ENCODE peak calls at places on chromosome 12, in six cellular contexts. O, Q, F, B, E and H are unnamed samples.

GRCh38 chr12:111310076-111310870 is 58.6 kb downstream of the PHETA1 start:
- DNase-seq in E (no peak), Q (no peak), B (no peak), F (no peak), O (no peak), H (no peak)

GRCh38 chr12:6735448-6736191 is 11.8 kb downstream of the COPS7A start:
- DNase-seq in O (peak; percentile 73), F (peak; percentile 75), Q (peak; percentile 75), E (peak; percentile 58), B (peak; percentile 77), H (peak; percentile 61)

GRCh38 chr12:77925536-77926108 is 94.9 kb downstream of the NAV3 start:
- DNase-seq in F (peak; percentile 85), E (peak; percentile 92), B (peak; percentile 96), Q (peak; percentile 99), O (peak; percentile 46), H (peak; percentile 43)

GRCh38 chr12:14072952-14073351 is 91.5 kb upstream of the GRIN2B start:
- DNase-seq in B (no peak), Q (no peak), E (no peak), F (no peak), O (no peak), H (no peak)

GRCh38 chr12:67444542-67444941 is 175.4 kb downstream of the CAND1 start:
- DNase-seq in E (no peak), O (no peak), F (no peak), B (no peak), Q (no peak), H (no peak)

GRCh38 chr12:57700317-57700716 is 6.4 kb downstream of the OS9 start:
- DNase-seq in B (no peak), Q (no peak), O (no peak), F (no peak), E (no peak), H (no peak)

GRCh38 chr12:66647034-66647691 is 31.7 kb downstream of the GRIP1 start:
- DNase-seq in F (no peak), E (peak; percentile 89), O (no peak), B (peak; percentile 96), Q (peak; percentile 91), H (no peak)

GRCh38 chr12:113049976-113050742 is 6.4 kb upstream of the DTX1 start:
- DNase-seq in Q (no peak), F (peak; percentile 46), O (no peak), E (no peak), B (no peak), H (no peak)

GRCh38 chr12:121443911-121444841 is 44.3 kb downstream of the RNF34 start:
- DNase-seq in E (no peak), Q (no peak), F (no peak), O (no peak), B (no peak), H (no peak)

GRCh38 chr12:105676694-105677093 is 346.2 kb downstream of the C12orf75 start:
- DNase-seq in E (no peak), Q (no peak), F (peak; percentile 61), O (peak; percentile 20), B (no peak), H (peak; percentile 52)

GRCh38 chr12:125070661-125071390 is 5.6 kb downstream of the AACS start:
- DNase-seq in Q (no peak), F (no peak), O (no peak), B (no peak), E (no peak), H (no peak)

GRCh38 chr12:52741378-52742195 is 35.6 kb downstream of the KRT76 start:
- DNase-seq in E (peak; percentile 46), F (peak; percentile 59), B (peak; percentile 43), Q (peak; percentile 61), O (peak; percentile 42), H (peak; percentile 66)

GRCh38 chr12:42741771-42742510 is 152.4 kb upstream of the PRICKLE1 start:
- DNase-seq in O (no peak), E (peak; percentile 84), Q (peak; percentile 84), B (peak; percentile 81), F (no peak), H (no peak)

GRCh38 chr12:129193263-129193871 is 340.1 kb downstream of the GLT1D1 start:
- DNase-seq in F (no peak), O (no peak), B (peak; percentile 5), E (no peak), Q (peak; percentile 34), H (no peak)

GRCh38 chr12:3744216-3744883 is 8.6 kb downstream of the CRACR2A start:
- DNase-seq in E (no peak), B (no peak), F (no peak), O (no peak), Q (peak; percentile 36), H (no peak)

GRCh38 chr12:31007153-31007495 is 66.5 kb upstream of the DDX11 start:
- DNase-seq in B (no peak), E (no peak), F (no peak), Q (no peak), O (no peak), H (no peak)

GRCh38 chr12:23204933-23205778 is 580.2 kb downstream of the ETNK1 start:
- DNase-seq in B (peak; percentile 77), O (no peak), E (peak; percentile 67), F (peak; percentile 33), Q (peak; percentile 86), H (no peak)

GRCh38 chr12:110224379-110225304 is 56.4 kb upstream of the ATP2A2 start:
- DNase-seq in F (peak; percentile 12), O (no peak), E (peak; percentile 89), B (peak; percentile 91), Q (peak; percentile 93), H (no peak)

GRCh38 chr12:98371419-98371818 is 144.0 kb upstream of the TMPO start:
- DNase-seq in F (peak; percentile 3), Q (peak; percentile 37), B (no peak), E (no peak), O (no peak), H (no peak)

GRCh38 chr12:21552983-21553673 is 27.0 kb downstream of the SPX start:
- DNase-seq in Q (no peak), B (no peak), O (no peak), E (no peak), F (no peak), H (no peak)

GRCh38 chr12:52160200-52160599 is 31.6 kb downstream of the KRT80 start:
- DNase-seq in B (no peak), O (no peak), Q (no peak), F (no peak), E (no peak), H (no peak)

GRCh38 chr12:2263921-2264320 is 211.1 kb downstream of the CACNA1C start:
- DNase-seq in E (no peak), F (no peak), O (no peak), Q (no peak), B (no peak), H (no peak)

GRCh38 chr12:2265461-2266167 is 212.8 kb downstream of the CACNA1C start:
- DNase-seq in F (no peak), Q (peak; percentile 63), O (no peak), B (peak; percentile 92), E (no peak), H (no peak)

GRCh38 chr12:2262449-2262848 is 209.7 kb downstream of the CACNA1C start:
- DNase-seq in F (no peak), B (no peak), Q (no peak), E (no peak), O (no peak), H (no peak)

GRCh38 chr12:2266666-2267623 is 214.2 kb downstream of the CACNA1C start:
- DNase-seq in F (no peak), Q (no peak), B (peak; percentile 43), O (no peak), E (no peak), H (no peak)

GRCh38 chr12:2264622-2265306 is 212.0 kb downstream of the CACNA1C start:
- DNase-seq in B (peak; percentile 99), O (no peak), Q (peak; percentile 94), E (peak; percentile 98), F (peak; percentile 51), H (peak; percentile 64)
- H3K4me3 ChIP-seq in B (no peak overlapping the region), O (no peak overlapping the region), Q (no peak overlapping the region), E (no peak overlapping the region), F (no peak overlapping the region), H (no peak overlapping the region)

GRCh38 chr12:123387508-123388217 is 3.7 kb downstream of the KMT5A start:
- DNase-seq in Q (peak; percentile 8), B (no peak), O (no peak), F (no peak), E (no peak), H (no peak)
- H3K4me3 ChIP-seq in Q (no peak overlapping the region), B (peak overlapping the region; percentile 59), O (peak overlapping the region; percentile 83), F (no peak overlapping the region), E (no peak overlapping the region), H (peak overlapping the region; percentile 62)

GRCh38 chr12:47903927-47904646 is 707 bp downstream of the VDR start:
- DNase-seq in O (peak; percentile 32), Q (peak; percentile 78), E (peak; percentile 82), F (peak; percentile 67), B (peak; percentile 83), H (peak; percentile 63)

GRCh38 chr12:47901285-47902093 is 3.3 kb downstream of the VDR start:
- DNase-seq in O (no peak), B (no peak), Q (no peak), F (peak; percentile 21), E (no peak), H (no peak)

GRCh38 chr12:47904647-47905312 is at the start of gene VDR:
- DNase-seq in B (peak; percentile 65), O (peak; percentile 70), E (peak; percentile 65), F (peak; percentile 90), Q (peak; percentile 55), H (peak; percentile 74)

GRCh38 chr12:47902131-47902639 is 2.6 kb downstream of the VDR start:
- DNase-seq in O (no peak), Q (no peak), E (no peak), B (no peak), F (no peak), H (no peak)

DNA sequence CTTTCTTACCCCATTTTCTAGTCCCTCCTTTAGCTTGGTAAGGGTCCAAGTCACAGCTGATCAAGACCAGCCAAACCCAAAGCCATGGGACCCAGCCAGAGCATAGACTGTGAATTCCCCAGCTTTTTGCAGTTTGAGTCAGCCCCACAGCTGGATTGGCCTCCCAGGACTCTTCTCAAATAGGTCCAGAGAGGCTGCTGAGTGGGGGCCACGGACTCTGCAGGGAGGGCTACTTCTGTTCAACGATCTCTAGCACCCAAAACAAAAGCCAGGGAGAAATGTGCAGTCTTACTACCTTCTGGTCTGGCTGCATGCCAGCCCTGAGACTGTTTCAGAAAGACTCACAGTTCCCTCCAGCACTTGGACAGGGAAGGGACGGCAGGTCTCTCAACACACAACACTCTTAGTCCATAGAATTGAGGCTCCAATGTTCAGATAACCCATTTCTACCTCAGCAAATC is 1.6 kb downstream of the VDR start:
- DNase-seq in B (peak; percentile 76), E (peak; percentile 76), O (no peak), F (peak; percentile 36), Q (peak; percentile 70), H (no peak)
- H3K4me3 ChIP-seq in B (peak overlapping the region; percentile 85), E (no peak overlapping the region), O (no peak overlapping the region), F (no peak overlapping the region), Q (peak overlapping the region; percentile 62), H (peak overlapping the region; percentile 73)

DNA sequence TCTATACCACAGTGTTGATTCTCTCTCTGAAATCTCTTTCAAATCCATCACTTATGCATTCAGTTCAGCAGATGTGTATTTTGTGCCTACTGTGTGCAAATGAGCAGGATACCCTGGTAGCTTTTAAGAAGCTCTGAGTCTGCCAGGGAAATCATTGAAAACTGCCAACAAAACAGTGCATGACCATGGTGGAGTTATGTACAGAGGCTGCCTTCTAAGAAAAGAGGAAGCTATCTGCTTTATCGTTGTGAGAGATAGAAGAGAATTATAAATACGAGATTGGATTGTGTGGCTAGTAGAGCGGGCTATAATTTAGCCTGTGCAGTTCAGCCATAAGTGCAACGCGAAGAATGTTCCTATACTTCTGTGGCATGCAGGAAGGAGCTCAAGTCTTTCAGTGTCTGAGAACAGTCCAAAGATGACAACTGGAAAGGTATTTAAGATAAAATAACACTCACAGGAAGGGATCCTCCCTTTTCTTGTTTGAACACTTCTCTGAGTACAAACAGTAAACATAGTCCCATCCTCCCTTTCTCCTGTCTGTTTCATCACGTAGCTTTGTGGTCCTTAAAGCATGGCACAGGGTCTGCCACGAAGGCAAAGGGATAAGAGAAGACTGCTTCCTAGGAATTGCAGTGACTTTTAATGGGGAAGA is 4.4 kb downstream of the DIP2B start:
- DNase-seq in B (no peak), F (no peak), O (no peak), E (no peak), Q (no peak), H (no peak)
- H3K4me3 ChIP-seq in B (no peak overlapping the region), F (no peak overlapping the region), O (no peak overlapping the region), E (no peak overlapping the region), Q (no peak overlapping the region), H (no peak overlapping the region)